ENCODE peak calls at places on chromosomes 3 and 15, in five cellular contexts. V, Y, U, P and F are unnamed samples.

GRCh38 chr3:39447637-39448483 is 19.6 kb upstream of the MOBP start:
- DNase-seq in P (peak), V (peak), U (peak), Y (peak), F (peak)

GRCh38 chr3:150495563-150496168 is 50.6 kb downstream of the SERP1 start:
- DNase-seq in Y (peak), V (peak), U (no peak), P (peak), F (peak)

GRCh38 chr15:60865507-60865906 is 363.6 kb downstream of the RORA start:
- DNase-seq in Y (no peak), V (no peak), P (no peak), U (no peak), F (no peak)

GRCh38 chr15:66706225-66706732 is 4.2 kb downstream of the SMAD6 start:
- DNase-seq in Y (no peak), V (no peak), U (peak), P (no peak), F (no peak)

GRCh38 chr15:33068007-33068441 is 126.5 kb downstream of the FMN1 start:
- DNase-seq in P (no peak), Y (no peak), V (no peak), U (no peak), F (peak)

GRCh38 chr3:105448338-105448982 is 81.8 kb downstream of the ALCAM start:
- DNase-seq in Y (no peak), U (no peak), V (no peak), P (peak), F (no peak)

GRCh38 chr15:65286069-65286703 is 497 bp downstream of the PARP16 start:
- DNase-seq in U (peak), P (no peak), V (peak), Y (no peak), F (peak)

GRCh38 chr15:36965561-36966342 is 134.6 kb downstream of the MEIS2 start:
- DNase-seq in U (no peak), V (no peak), Y (no peak), P (no peak), F (no peak)

GRCh38 chr15:85407421-85408269 is 27.2 kb downstream of the AKAP13 start:
- DNase-seq in P (no peak), V (no peak), U (no peak), Y (no peak), F (peak)

GRCh38 chr15:31268108-31268501 is 58.5 kb upstream of the KLF13 start:
- DNase-seq in Y (no peak), P (no peak), V (no peak), U (no peak), F (no peak)

GRCh38 chr15:26711445-26711844 is 61.4 kb downstream of the GABRB3 start:
- DNase-seq in V (no peak), Y (no peak), U (no peak), P (no peak), F (no peak)

GRCh38 chr15:92624401-92624991 is 31.1 kb downstream of the FAM174B start:
- DNase-seq in V (no peak), U (no peak), P (no peak), Y (no peak), F (no peak)

GRCh38 chr15:79179108-79179561 is 88.6 kb upstream of the RASGRF1 start:
- DNase-seq in Y (no peak), P (no peak), U (peak), V (no peak), F (peak)

GRCh38 chr3:112855883-112856282 is 9.2 kb upstream of the CD200R1L start:
- DNase-seq in Y (no peak), V (no peak), P (no peak), U (no peak), F (no peak)

GRCh38 chr3:43768594-43768993 is 77.9 kb downstream of the ABHD5 start:
- DNase-seq in U (no peak), P (no peak), Y (no peak), V (no peak), F (no peak)